ENCODE peak calls at places on chromosomes 3 and 15, in seven cellular contexts. One of them, this sample, is unnamed.

GRCh38 chr3:180199396-180199795 is 162.7 kb upstream of the PEX5L start:
- DNase-seq in GM12878: no peak
- DNase-seq in IMR-90: no peak
- DNase-seq in H1: no peak
- DNase-seq in A549: no peak
- DNase-seq in HepG2: no peak
- DNase-seq in HCT116: no peak
- DNase-seq in this sample: no peak

GRCh38 chr3:110149763-110150162 is 812.4 kb upstream of the DPPA4 start:
- DNase-seq in GM12878: no peak
- DNase-seq in A549: no peak
- DNase-seq in HCT116: no peak
- DNase-seq in IMR-90: peak; percentile 25
- DNase-seq in H1: no peak
- DNase-seq in HepG2: no peak
- DNase-seq in this sample: no peak

GRCh38 chr3:88988906-88989305 is 118.5 kb upstream of the EPHA3 start:
- DNase-seq in HepG2: no peak
- DNase-seq in H1: no peak
- DNase-seq in GM12878: no peak
- DNase-seq in A549: no peak
- DNase-seq in HCT116: no peak
- DNase-seq in IMR-90: no peak
- DNase-seq in this sample: no peak

GRCh38 chr3:45946307-45946706 is 3.0 kb downstream of the CXCR6 start:
- DNase-seq in A549: no peak
- DNase-seq in HepG2: no peak
- DNase-seq in HCT116: no peak
- DNase-seq in H1: no peak
- DNase-seq in IMR-90: no peak
- DNase-seq in GM12878: no peak
- DNase-seq in this sample: no peak

GRCh38 chr3:52118156-52118875 is 35.9 kb downstream of the POC1A start:
- DNase-seq in HepG2: no peak
- DNase-seq in GM12878: no peak
- DNase-seq in A549: no peak
- DNase-seq in IMR-90: no peak
- DNase-seq in HCT116: no peak
- DNase-seq in H1: no peak
- DNase-seq in this sample: no peak

GRCh38 chr15:61890106-61890505 is 170.1 kb downstream of the VPS13C start:
- DNase-seq in HepG2: no peak
- DNase-seq in H1: no peak
- DNase-seq in A549: peak; percentile 13
- DNase-seq in GM12878: no peak
- DNase-seq in IMR-90: no peak
- DNase-seq in HCT116: no peak
- DNase-seq in this sample: no peak

GRCh38 chr3:36511761-36512496 is 131.6 kb downstream of the STAC start:
- DNase-seq in A549: no peak
- DNase-seq in IMR-90: no peak
- DNase-seq in H1: no peak
- DNase-seq in HepG2: no peak
- DNase-seq in GM12878: no peak
- DNase-seq in HCT116: no peak
- DNase-seq in this sample: no peak

GRCh38 chr3:127722928-127723603 is 50.3 kb downstream of the ABTB1 start:
- DNase-seq in H1: no peak
- DNase-seq in GM12878: no peak
- DNase-seq in HCT116: no peak
- DNase-seq in IMR-90: peak; percentile 25
- DNase-seq in A549: no peak
- DNase-seq in HepG2: no peak
- DNase-seq in this sample: no peak

GRCh38 chr3:126607214-126607908 is 47.6 kb downstream of the TXNRD3 start:
- DNase-seq in GM12878: no peak
- DNase-seq in H1: no peak
- DNase-seq in IMR-90: peak; percentile 77
- DNase-seq in HCT116: no peak
- DNase-seq in HepG2: no peak
- DNase-seq in A549: no peak
- DNase-seq in this sample: peak; percentile 59

DNA sequence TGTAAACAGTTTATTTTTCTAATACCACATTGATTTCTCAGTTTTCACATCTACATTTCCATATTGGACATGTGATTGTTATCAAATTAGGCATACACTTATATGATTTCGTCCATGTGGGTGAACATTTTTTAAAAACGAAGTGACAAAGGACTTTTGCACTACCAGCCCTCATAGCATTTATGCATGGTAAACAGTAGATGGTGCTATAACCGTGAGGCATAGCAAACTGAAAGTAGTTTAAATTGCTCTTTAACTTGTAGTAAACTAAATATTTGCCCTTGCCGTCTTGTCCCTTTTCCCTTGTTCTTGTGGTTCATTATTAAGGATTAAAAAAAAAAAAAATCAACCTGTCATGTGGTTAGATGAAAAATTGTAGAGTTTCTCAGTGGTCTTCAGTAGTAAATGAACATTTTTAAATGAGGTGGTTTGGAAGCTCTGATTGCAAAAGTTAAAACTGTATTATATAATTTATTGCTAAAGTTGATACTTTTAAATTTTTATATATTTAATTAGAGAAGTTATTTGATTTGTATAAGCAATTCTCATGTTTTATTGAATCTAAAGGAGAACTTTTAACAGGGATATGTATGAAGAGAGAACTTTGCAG is 24.0 kb downstream of the STX19 start:
- DNase-seq in A549: peak; percentile 62
- DNase-seq in IMR-90: peak; percentile 82
- DNase-seq in HCT116: peak; percentile 37
- DNase-seq in GM12878: peak; percentile 44
- DNase-seq in H1: no peak
- DNase-seq in HepG2: peak; percentile 60
- DNase-seq in this sample: peak; percentile 30
- TF ChIP-seq CEBPB in A549: no peak
- TF ChIP-seq CEBPB in IMR-90: no peak
- TF ChIP-seq CEBPB in HCT116: no peak
- TF ChIP-seq CEBPB in GM12878: no peak
- TF ChIP-seq CEBPB in H1: no peak
- TF ChIP-seq CEBPB in HepG2: no peak
- TF ChIP-seq CEBPB in this sample: no peak

DNA sequence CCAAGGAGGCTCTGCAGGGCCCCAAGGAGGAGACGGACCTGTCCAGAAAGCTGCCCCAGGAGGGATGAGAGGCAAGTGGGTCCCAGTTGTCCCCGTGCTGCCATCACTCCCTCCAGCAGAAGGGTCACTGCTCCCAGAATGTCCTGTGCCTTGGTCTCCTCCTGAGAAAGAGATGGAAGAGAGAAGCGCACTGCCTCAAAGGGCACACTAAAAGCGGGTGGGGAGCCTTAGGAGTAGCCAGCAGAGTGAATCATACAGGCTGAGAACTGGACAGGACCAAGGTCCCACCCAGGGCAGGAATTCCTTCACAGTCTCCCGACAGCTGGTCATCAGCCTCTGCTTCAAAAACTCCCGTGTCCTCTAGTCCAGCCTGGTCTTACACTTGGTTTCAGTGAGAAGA is 4.6 kb downstream of the THPO start:
- DNase-seq in GM12878: no peak
- DNase-seq in H1: no peak
- DNase-seq in HCT116: no peak
- DNase-seq in A549: no peak
- DNase-seq in HepG2: no peak
- DNase-seq in IMR-90: no peak
- DNase-seq in this sample: no peak
- TF ChIP-seq CEBPB in GM12878: no peak
- TF ChIP-seq CEBPB in H1: no peak
- TF ChIP-seq CEBPB in HCT116: no peak
- TF ChIP-seq CEBPB in A549: no peak
- TF ChIP-seq CEBPB in HepG2: no peak
- TF ChIP-seq CEBPB in IMR-90: no peak
- TF ChIP-seq CEBPB in this sample: no peak

GRCh38 chr3:40453933-40454332 is 3.2 kb upstream of the RPL14 start:
- DNase-seq in A549: no peak
- DNase-seq in HepG2: no peak
- DNase-seq in HCT116: no peak
- DNase-seq in H1: no peak
- DNase-seq in GM12878: no peak
- DNase-seq in IMR-90: no peak
- DNase-seq in this sample: no peak

GRCh38 chr3:40458473-40458872 is 1.3 kb downstream of the RPL14 start:
- DNase-seq in H1: no peak
- DNase-seq in IMR-90: no peak
- DNase-seq in GM12878: no peak
- DNase-seq in HepG2: no peak
- DNase-seq in A549: no peak
- DNase-seq in HCT116: no peak
- DNase-seq in this sample: no peak

GRCh38 chr3:40456940-40457823 is at the start of gene RPL14:
- DNase-seq in IMR-90: peak; percentile 96
- DNase-seq in A549: peak; percentile 95
- DNase-seq in HepG2: peak; percentile 90
- DNase-seq in HCT116: peak; percentile 87
- DNase-seq in GM12878: peak; percentile 84
- DNase-seq in H1: peak; percentile 75
- DNase-seq in this sample: peak; percentile 93

GRCh38 chr3:40455328-40455727 is 1.8 kb upstream of the RPL14 start:
- DNase-seq in A549: no peak
- DNase-seq in HepG2: no peak
- DNase-seq in HCT116: no peak
- DNase-seq in IMR-90: no peak
- DNase-seq in GM12878: no peak
- DNase-seq in H1: no peak
- DNase-seq in this sample: no peak

GRCh38 chr3:40456279-40456939 is 730 bp upstream of the RPL14 start:
- DNase-seq in IMR-90: no peak
- DNase-seq in HCT116: no peak
- DNase-seq in HepG2: no peak
- DNase-seq in A549: no peak
- DNase-seq in GM12878: no peak
- DNase-seq in H1: no peak
- DNase-seq in this sample: no peak
- TF ChIP-seq CEBPB in IMR-90: no peak
- TF ChIP-seq CEBPB in HCT116: no peak
- TF ChIP-seq CEBPB in HepG2: no peak
- TF ChIP-seq CEBPB in A549: no peak
- TF ChIP-seq CEBPB in GM12878: no peak
- TF ChIP-seq CEBPB in H1: no peak
- TF ChIP-seq CEBPB in this sample: no peak

GRCh38 chr3:65924762-65925161 is 114.0 kb downstream of the MAGI1 start:
- DNase-seq in H1: no peak
- DNase-seq in HepG2: peak; percentile 46
- DNase-seq in IMR-90: no peak
- DNase-seq in A549: no peak
- DNase-seq in GM12878: no peak
- DNase-seq in HCT116: peak; percentile 38
- DNase-seq in this sample: no peak

GRCh38 chr3:65930650-65931049 is 108.1 kb downstream of the MAGI1 start:
- DNase-seq in A549: no peak
- DNase-seq in HepG2: no peak
- DNase-seq in HCT116: no peak
- DNase-seq in GM12878: no peak
- DNase-seq in H1: no peak
- DNase-seq in IMR-90: no peak
- DNase-seq in this sample: no peak

GRCh38 chr3:65927576-65927975 is 111.1 kb downstream of the MAGI1 start:
- DNase-seq in A549: no peak
- DNase-seq in HCT116: no peak
- DNase-seq in IMR-90: peak; percentile 33
- DNase-seq in GM12878: no peak
- DNase-seq in HepG2: peak; percentile 46
- DNase-seq in H1: no peak
- DNase-seq in this sample: no peak

GRCh38 chr3:65925254-65925954 is 113.3 kb downstream of the MAGI1 start:
- DNase-seq in IMR-90: no peak
- DNase-seq in H1: no peak
- DNase-seq in GM12878: no peak
- DNase-seq in HepG2: peak; percentile 74
- DNase-seq in HCT116: no peak
- DNase-seq in A549: no peak
- DNase-seq in this sample: no peak

GRCh38 chr3:65928110-65928509 is 110.6 kb downstream of the MAGI1 start:
- DNase-seq in IMR-90: no peak
- DNase-seq in HepG2: peak; percentile 69
- DNase-seq in A549: no peak
- DNase-seq in H1: no peak
- DNase-seq in HCT116: no peak
- DNase-seq in GM12878: no peak
- DNase-seq in this sample: no peak
- TF ChIP-seq CEBPB in IMR-90: no peak
- TF ChIP-seq CEBPB in HepG2: no peak
- TF ChIP-seq CEBPB in A549: no peak
- TF ChIP-seq CEBPB in H1: no peak
- TF ChIP-seq CEBPB in HCT116: no peak
- TF ChIP-seq CEBPB in GM12878: no peak
- TF ChIP-seq CEBPB in this sample: no peak

GRCh38 chr15:70362911-70363310 is 265.2 kb upstream of the TLE3 start:
- DNase-seq in A549: peak; percentile 35
- DNase-seq in H1: peak; percentile 13
- DNase-seq in GM12878: no peak
- DNase-seq in HepG2: peak; percentile 17
- DNase-seq in IMR-90: peak; percentile 18
- DNase-seq in HCT116: peak; percentile 8
- DNase-seq in this sample: peak; percentile 20
- TF ChIP-seq CEBPB in A549: no peak
- TF ChIP-seq CEBPB in H1: no peak
- TF ChIP-seq CEBPB in GM12878: no peak
- TF ChIP-seq CEBPB in HepG2: no peak
- TF ChIP-seq CEBPB in IMR-90: no peak
- TF ChIP-seq CEBPB in HCT116: no peak
- TF ChIP-seq CEBPB in this sample: no peak

GRCh38 chr3:159252772-159253384 is 451.0 kb downstream of the MFSD1 start:
- DNase-seq in A549: peak; percentile 68
- DNase-seq in H1: no peak
- DNase-seq in IMR-90: peak; percentile 41
- DNase-seq in GM12878: peak; percentile 11
- DNase-seq in HepG2: peak; percentile 10
- DNase-seq in HCT116: peak; percentile 70
- DNase-seq in this sample: peak; percentile 42
- TF ChIP-seq CEBPB in A549: no peak
- TF ChIP-seq CEBPB in H1: no peak
- TF ChIP-seq CEBPB in IMR-90: no peak
- TF ChIP-seq CEBPB in GM12878: no peak
- TF ChIP-seq CEBPB in HepG2: no peak
- TF ChIP-seq CEBPB in HCT116: no peak
- TF ChIP-seq CEBPB in this sample: no peak

DNA sequence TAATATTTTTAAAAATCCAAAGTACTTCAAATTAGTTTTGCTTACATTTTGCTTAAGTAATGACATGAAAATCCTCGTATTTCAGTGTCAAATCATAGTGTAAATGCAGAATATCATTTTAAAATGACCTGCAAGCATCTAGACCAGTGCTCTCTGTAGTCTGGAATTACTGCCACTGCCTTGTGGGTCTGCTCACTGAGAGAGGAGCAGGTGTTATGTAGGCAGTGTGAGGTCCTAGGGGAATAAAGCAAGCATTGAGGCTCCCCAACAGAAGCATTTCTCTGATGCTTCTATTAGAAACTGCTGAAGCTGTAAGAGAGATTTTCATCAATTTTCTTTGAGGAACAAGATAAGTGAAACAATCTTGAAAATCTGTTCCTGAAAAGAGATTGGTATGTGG is 253.2 kb downstream of the BBX start:
- DNase-seq in HepG2: no peak
- DNase-seq in IMR-90: no peak
- DNase-seq in A549: no peak
- DNase-seq in H1: no peak
- DNase-seq in GM12878: no peak
- DNase-seq in HCT116: no peak
- DNase-seq in this sample: no peak
- TF ChIP-seq CEBPB in HepG2: no peak
- TF ChIP-seq CEBPB in IMR-90: no peak
- TF ChIP-seq CEBPB in A549: no peak
- TF ChIP-seq CEBPB in H1: no peak
- TF ChIP-seq CEBPB in GM12878: no peak
- TF ChIP-seq CEBPB in HCT116: no peak
- TF ChIP-seq CEBPB in this sample: no peak